ENCODE peak calls at places on chromosomes 7 and 10, in seven cellular contexts. V, M, L, Y, R, F and U are unnamed samples. For H3K4me1, the result is how much of the 10 kb centered on the place peaks cover.

GRCh38 chr7:129438839-129439640 is 4.8 kb downstream of the STRIP2 start:
- DNase-seq in L (peak), F (no peak), Y (peak), R (no peak), V (peak), M (no peak), U (no peak)

GRCh38 chr7:128215281-128215680 is 25.8 kb upstream of the LEP start:
- DNase-seq in V (peak), Y (peak), M (no peak), F (no peak), R (no peak), L (peak), U (no peak)

GRCh38 chr10:110802551-110803238 is 69.0 kb upstream of the PDCD4 start:
- DNase-seq in R (peak), V (no peak), Y (peak), L (peak), F (peak), M (peak), U (no peak)

GRCh38 chr10:70671619-70672164 is 614 bp upstream of the ADAMTS14 start:
- DNase-seq in M (no peak), Y (no peak), L (no peak), F (no peak), R (no peak), V (no peak), U (no peak)

GRCh38 chr10:131636116-131636515 is 264.7 kb upstream of the PPP2R2D start:
- DNase-seq in M (no peak), F (no peak), Y (no peak), V (no peak), R (no peak), L (no peak), U (no peak)

GRCh38 chr7:133029463-133029862 is 52.4 kb downstream of the CHCHD3 start:
- DNase-seq in V (no peak), F (no peak), R (no peak), L (no peak), Y (no peak), M (no peak), U (no peak)

GRCh38 chr10:60464659-60465058 is 75.0 kb upstream of the ANK3 start:
- DNase-seq in L (no peak), M (no peak), Y (no peak), F (no peak), V (peak), R (no peak), U (no peak)

GRCh38 chr7:142535123-142535779 is 214.0 kb upstream of the PRSS1 start:
- DNase-seq in V (peak), F (peak), R (peak), M (no peak), L (peak), Y (peak), U (peak)

GRCh38 chr7:156251861-156252260 is 388.7 kb upstream of the RNF32 start:
- DNase-seq in L (no peak), V (no peak), F (no peak), Y (no peak), M (no peak), R (no peak), U (no peak)

GRCh38 chr10:13276749-13277394 is 23.0 kb downstream of the PHYH start:
- DNase-seq in R (no peak), M (no peak), L (no peak), Y (no peak), V (peak), F (no peak), U (no peak)

GRCh38 chr10:33365871-33366411 is 31.5 kb upstream of the NRP1 start:
- DNase-seq in F (no peak), R (peak), V (peak), M (no peak), Y (peak), L (peak), U (no peak)

GRCh38 chr7:112439476-112439875 is 10.8 kb upstream of the IFRD1 start:
- DNase-seq in R (no peak), F (no peak), V (no peak), M (no peak), Y (no peak), L (no peak), U (no peak)

GRCh38 chr7:100803398-100804161 is 23.7 kb downstream of the EPHB4 start:
- DNase-seq in F (peak), Y (peak), R (peak), L (peak), V (peak), M (peak), U (no peak)

GRCh38 chr10:51469666-51470065 is 229.7 kb downstream of the CSTF2T start:
- DNase-seq in L (no peak), F (no peak), Y (no peak), V (peak), M (no peak), R (no peak), U (no peak)
- H3K4me1 ChIP-seq in L (under half), F (under half), Y (under half), V (under half), M (under half), R (under half), U (under half)

DNA sequence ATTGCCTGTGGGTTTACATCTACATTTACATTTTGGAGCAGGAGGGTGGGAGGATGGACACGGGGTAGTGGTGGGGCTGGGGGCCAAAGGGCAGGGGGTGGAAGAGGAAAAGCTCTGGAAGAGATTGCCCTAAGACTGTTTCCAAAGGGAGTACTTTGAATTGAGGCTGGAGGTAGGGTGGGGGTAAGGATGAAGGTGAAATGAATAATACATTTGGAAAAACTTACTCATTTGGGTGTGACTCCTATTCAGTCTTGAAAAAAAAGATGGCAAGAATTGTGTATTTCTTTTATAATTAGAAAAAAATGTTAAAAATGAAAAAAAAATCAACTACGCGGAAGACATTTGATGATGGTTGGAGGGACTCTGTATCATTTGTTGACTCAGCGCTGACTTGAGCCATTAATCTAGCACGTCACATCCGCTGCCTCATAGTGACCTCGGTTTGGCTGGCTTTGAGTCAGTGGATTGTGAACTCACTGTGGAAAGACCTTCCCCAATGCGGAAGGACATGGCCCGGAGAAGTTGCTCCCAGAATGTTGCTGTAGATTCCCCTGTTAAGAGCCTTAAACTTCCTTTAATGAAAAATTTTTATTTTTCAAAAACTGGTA is 2.8 kb downstream of the FAM180A start:
- DNase-seq in Y (peak), R (peak), M (no peak), L (peak), V (peak), F (no peak), U (no peak)
- H3K4me3 ChIP-seq in Y (no peak), R (no peak), M (no peak), L (no peak), V (peak), F (no peak), U (no peak)

GRCh38 chr10:103616705-103617361 is 123.3 kb downstream of the NEURL1 start:
- DNase-seq in V (no peak), Y (no peak), R (no peak), L (no peak), M (no peak), F (no peak), U (no peak)
- H3K4me1 ChIP-seq in V (under half), Y (under half), R (under half), L (under half), M (under half), F (under half), U (under half)

GRCh38 chr10:680146-680545 is 9.3 kb downstream of the DIP2C start:
- DNase-seq in L (no peak), F (no peak), R (no peak), M (no peak), V (no peak), Y (no peak), U (no peak)

GRCh38 chr10:680745-681144 is 8.7 kb downstream of the DIP2C start:
- DNase-seq in M (no peak), V (no peak), L (no peak), F (no peak), R (no peak), Y (no peak), U (no peak)

GRCh38 chr10:682931-683447 is 6.5 kb downstream of the DIP2C start:
- DNase-seq in L (no peak), F (no peak), Y (no peak), R (no peak), V (no peak), M (no peak), U (no peak)

GRCh38 chr10:683448-684071 is 5.9 kb downstream of the DIP2C start:
- DNase-seq in F (no peak), L (peak), Y (no peak), R (peak), M (no peak), V (peak), U (no peak)

GRCh38 chr10:681670-682318 is 7.7 kb downstream of the DIP2C start:
- DNase-seq in M (no peak), V (no peak), F (no peak), Y (no peak), L (no peak), R (no peak), U (no peak)
- H3K4me3 ChIP-seq in M (no peak), V (no peak), F (no peak), Y (no peak), L (no peak), R (no peak), U (no peak)